ENCODE peak calls at places on chromosomes 1 and 21, in five cellular contexts. K, W, T, S and C are unnamed samples.

GRCh38 chr1:214934035-214934434 is 148.5 kb upstream of the KCNK2 start:
- DNase-seq in W (no peak), T (no peak), S (no peak), K (no peak), C (no peak)

GRCh38 chr1:36258960-36259344 is 34.7 kb downstream of the THRAP3 start:
- DNase-seq in S (peak), T (no peak), W (no peak), K (no peak), C (no peak)

GRCh38 chr1:192807968-192808587 is 761 bp upstream of the RGS2 start:
- DNase-seq in S (peak), K (peak), T (no peak), W (no peak), C (peak)

GRCh38 chr21:30408782-30409494 is 13.1 kb downstream of the KRTAP13-1 start:
- DNase-seq in S (peak), T (peak), K (peak), W (peak), C (peak)

GRCh38 chr1:169529068-169529642 is 43.4 kb upstream of the SLC19A2 start:
- DNase-seq in W (peak), K (no peak), T (peak), S (peak), C (peak)

GRCh38 chr1:6270432-6270831 is 9.5 kb upstream of the GPR153 start:
- DNase-seq in K (no peak), W (no peak), T (no peak), S (no peak), C (no peak)

GRCh38 chr1:54819195-54819536 is 18.0 kb upstream of the TTC22 start:
- DNase-seq in W (no peak), S (no peak), T (no peak), K (no peak), C (no peak)

GRCh38 chr1:227942716-227943261 is 4.9 kb downstream of the WNT9A start:
- DNase-seq in T (peak), K (no peak), W (no peak), S (no peak), C (no peak)

GRCh38 chr1:236948996-236949395 is 55.2 kb downstream of the MT1HL1 start:
- DNase-seq in W (no peak), S (no peak), K (no peak), T (no peak), C (no peak)

GRCh38 chr21:45542667-45543370 is 579 bp upstream of the SLC19A1 start:
- DNase-seq in W (peak), S (no peak), T (peak), K (no peak), C (no peak)

GRCh38 chr1:169821500-169821899 is 26.8 kb upstream of the METTL18 start:
- DNase-seq in S (no peak), T (no peak), W (no peak), K (no peak), C (no peak)

GRCh38 chr1:14915356-14916054 is 238.0 kb upstream of the TMEM51 start:
- DNase-seq in W (peak), T (peak), K (peak), S (peak), C (peak)

GRCh38 chr1:32972814-32973428 is 8.3 kb upstream of the RNF19B start:
- DNase-seq in K (peak), W (peak), S (peak), T (peak), C (peak)

GRCh38 chr1:68120136-68120791 is 69.8 kb upstream of the DIRAS3 start:
- DNase-seq in T (peak), W (peak), K (peak), S (peak), C (peak)

GRCh38 chr1:117658676-117659075 is 52.8 kb downstream of the TENT5C start:
- DNase-seq in S (no peak), T (no peak), W (no peak), K (no peak), C (no peak)

GRCh38 chr1:200042437-200043329 is 15.2 kb downstream of the NR5A2 start:
- DNase-seq in S (peak), W (peak), T (no peak), K (no peak), C (no peak)

GRCh38 chr1:228036701-228037231 is 30.0 kb downstream of the WNT3A start:
- DNase-seq in T (no peak), S (no peak), K (peak), W (no peak), C (no peak)

GRCh38 chr21:42414928-42415769 is 11.4 kb downstream of the UBASH3A start:
- DNase-seq in W (peak), S (peak), T (no peak), K (no peak), C (peak)

GRCh38 chr21:28550057-28550825 is 442.4 kb downstream of the LTN1 start:
- DNase-seq in K (no peak), W (no peak), T (no peak), S (no peak), C (no peak)

GRCh38 chr1:93708734-93709481 is 27.3 kb upstream of the BCAR3 start:
- DNase-seq in T (no peak), W (no peak), K (no peak), S (no peak), C (peak)

GRCh38 chr1:222167111-222167510 is 380.8 kb downstream of the HHIPL2 start:
- DNase-seq in T (peak), W (peak), S (peak), K (peak), C (peak)

GRCh38 chr1:39653546-39654031 is 14.1 kb upstream of the HEYL start:
- DNase-seq in S (peak), W (peak), K (peak), T (peak), C (peak)

GRCh38 chr1:223711173-223711572 is 1.2 kb upstream of the CAPN2 start:
- DNase-seq in S (peak), K (no peak), T (no peak), W (no peak), C (peak)

GRCh38 chr1:172948457-172948856 is 102.3 kb downstream of the TNFSF18 start:
- DNase-seq in T (no peak), W (no peak), S (peak), K (no peak), C (peak)

GRCh38 chr21:14548751-14549150 is 2.6 kb upstream of the SAMSN1 start:
- DNase-seq in T (no peak), W (no peak), S (peak), K (no peak), C (peak)

GRCh38 chr1:217919683-217920502 is 288.7 kb downstream of the SPATA17 start:
- DNase-seq in S (no peak), K (no peak), T (no peak), W (peak), C (no peak)

GRCh38 chr1:36352141-36352909 is 28.9 kb upstream of the EVA1B start:
- DNase-seq in S (peak), W (no peak), K (no peak), T (no peak), C (peak)

GRCh38 chr1:31576201-31576669 is at the start of gene TINAGL1:
- DNase-seq in T (no peak), W (peak), S (no peak), K (no peak), C (no peak)

GRCh38 chr1:231670755-231671154 is 44.2 kb downstream of the DISC1 start:
- DNase-seq in S (no peak), K (no peak), T (no peak), W (no peak), C (no peak)

GRCh38 chr1:223474804-223475203 is 81.6 kb downstream of the CCDC185 start:
- DNase-seq in K (no peak), W (no peak), T (no peak), S (no peak), C (no peak)

GRCh38 chr1:223712184-223712855 is at the start of gene CAPN2:
- DNase-seq in K (peak), T (peak), S (peak), W (peak), C (peak)

GRCh38 chr1:54582566-54583306 is 34.7 kb downstream of the ACOT11 start:
- DNase-seq in S (no peak), T (no peak), W (peak), K (no peak), C (no peak)

GRCh38 chr1:151314137-151314875 is 12.9 kb downstream of the PI4KB start:
- DNase-seq in K (no peak), S (peak), T (no peak), W (no peak), C (peak)